ENCODE peak calls at places on chromosome 17, in ten cellular contexts. P, C, O, H, X, U, F, V, A and N are unnamed samples.

GRCh38 chr17:51536627-51537026 is 276.3 kb downstream of the UTP18 start:
- DNase-seq in P (no peak), C (no peak), O (no peak), H (no peak), X (no peak), U (no peak), F (no peak), V (no peak), A (no peak), N (no peak)

GRCh38 chr17:45282683-45283644 is 21.1 kb upstream of the SPATA32 start:
- DNase-seq in P (no peak), C (no peak), O (no peak), H (no peak), X (no peak), U (no peak), F (peak; percentile 89), V (peak; percentile 51), A (no peak), N (no peak)

GRCh38 chr17:42670199-42670924 is 6.4 kb downstream of the PLEKHH3 start:
- DNase-seq in P (no peak), C (peak; percentile 60), O (no peak), H (peak; percentile 71), X (peak; percentile 79), U (peak; percentile 89), F (no peak), V (no peak), A (no peak), N (no peak)

GRCh38 chr17:3980381-3980975 is 16.2 kb upstream of the ATP2A3 start:
- DNase-seq in P (no peak), C (no peak), O (no peak), H (no peak), X (no peak), U (no peak), F (no peak), V (no peak), A (no peak), N (no peak)

GRCh38 chr17:75406222-75406615 is 741 bp upstream of the GRB2 start:
- DNase-seq in P (no peak), C (no peak), O (no peak), H (no peak), X (peak; percentile 28), U (peak; percentile 25), F (no peak), V (no peak), A (no peak), N (no peak)

GRCh38 chr17:19021622-19022083 is 17.1 kb upstream of the FAM83G start:
- DNase-seq in P (no peak), C (no peak), O (no peak), H (peak; percentile 75), X (peak; percentile 25), U (no peak), F (no peak), V (no peak), A (no peak), N (no peak)

GRCh38 chr17:1474402-1475189 is 17.9 kb downstream of the MYO1C start:
- DNase-seq in P (no peak), C (no peak), O (no peak), H (no peak), X (no peak), U (peak; percentile 92), F (no peak), V (no peak), A (no peak), N (no peak)

GRCh38 chr17:53227514-53227913 is 595.2 kb upstream of the KIF2B start:
- DNase-seq in P (no peak), C (no peak), O (no peak), H (no peak), X (no peak), U (no peak), F (no peak), V (no peak), A (no peak), N (no peak)

DNA sequence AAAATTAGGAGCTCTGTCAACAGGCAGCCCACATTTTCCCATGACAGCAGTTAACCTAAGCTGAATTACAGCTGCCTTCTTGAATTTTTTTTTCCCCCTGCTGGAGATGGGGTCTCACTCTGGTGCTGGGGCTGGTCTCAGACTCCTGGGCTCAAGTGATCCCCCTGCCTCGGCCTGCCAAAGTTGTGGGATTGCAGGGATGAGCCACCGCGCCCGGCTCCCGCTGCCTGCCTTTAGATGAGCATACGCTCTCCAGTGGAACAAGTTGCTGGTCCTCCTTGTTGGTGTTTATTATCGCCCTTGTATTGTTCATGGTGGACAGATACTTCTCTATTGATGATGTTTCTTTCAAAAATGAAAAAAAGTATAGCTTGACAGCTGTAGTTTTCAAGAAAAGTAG is 15.6 kb downstream of the PAFAH1B1 start:
- DNase-seq in P (no peak), C (no peak), O (no peak), H (no peak), X (no peak), U (no peak), F (no peak), V (no peak), A (no peak), N (no peak)
- TF ChIP-seq CTCF in P (no peak), C (no peak), O (no peak), H (no peak), X (no peak), U (no peak), F (no peak), V (no peak), A (no peak), N (no peak)

GRCh38 chr17:69412336-69412735 is 2.2 kb upstream of the MAP2K6 start:
- DNase-seq in P (no peak), C (no peak), O (no peak), H (no peak), X (peak; percentile 80), U (no peak), F (no peak), V (no peak), A (no peak), N (no peak)

GRCh38 chr17:69414408-69415274 is at the start of gene MAP2K6:
- DNase-seq in P (peak; percentile 66), C (peak; percentile 87), O (peak; percentile 77), H (peak; percentile 85), X (peak; percentile 91), U (peak; percentile 79), F (peak; percentile 80), V (peak; percentile 85), A (peak; percentile 37), N (no peak)

GRCh38 chr17:69415431-69415830 is 934 bp downstream of the MAP2K6 start:
- DNase-seq in P (no peak), C (no peak), O (no peak), H (no peak), X (no peak), U (no peak), F (no peak), V (no peak), A (no peak), N (no peak)

GRCh38 chr17:69418535-69418934 is 4.0 kb downstream of the MAP2K6 start:
- DNase-seq in P (no peak), C (no peak), O (no peak), H (no peak), X (no peak), U (no peak), F (no peak), V (no peak), A (no peak), N (no peak)

DNA sequence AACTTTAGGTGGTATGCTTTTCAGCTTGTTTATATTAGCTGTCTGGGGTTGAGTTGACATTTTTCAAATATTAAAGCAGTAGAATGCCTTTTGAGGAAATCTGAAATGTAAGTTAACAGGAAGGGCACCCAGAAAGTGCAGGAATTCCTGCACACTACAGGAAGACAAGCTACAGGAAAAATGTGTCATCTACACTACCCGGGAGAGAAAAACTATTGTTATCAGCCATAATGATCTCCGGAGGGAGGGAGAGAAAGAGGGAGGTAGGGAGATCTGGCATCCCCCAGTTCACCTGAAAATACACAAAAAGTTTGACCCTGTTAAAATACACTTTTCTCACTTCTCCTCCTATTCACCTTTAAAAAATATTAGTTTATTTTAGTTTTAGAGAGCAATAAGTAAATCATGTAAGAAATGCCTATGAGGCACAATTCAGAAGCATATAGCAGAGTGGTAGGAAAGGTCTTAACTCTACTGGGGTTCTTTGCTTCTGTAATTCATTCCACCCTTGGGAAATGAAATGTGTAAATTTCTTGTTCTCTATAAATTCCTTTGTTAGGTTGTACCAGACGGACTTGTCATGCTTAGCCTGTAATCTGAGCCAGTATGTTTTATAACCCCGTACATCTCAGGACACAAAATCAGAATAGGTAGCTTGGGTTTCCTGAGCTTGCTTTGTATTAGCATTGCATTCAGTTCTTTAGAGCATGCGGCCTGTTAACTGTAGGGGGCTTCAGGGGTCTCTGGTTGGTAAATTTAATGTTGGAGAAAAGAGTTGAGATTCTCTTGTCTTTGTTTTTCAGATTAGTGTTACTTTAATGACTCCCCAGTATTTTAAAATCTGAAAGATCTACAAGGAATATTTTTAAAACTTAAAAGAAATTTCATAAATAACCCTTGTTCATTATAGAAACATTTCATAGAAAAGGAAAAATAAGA is 3.3 kb downstream of the MAP2K6 start:
- DNase-seq in P (no peak), C (no peak), O (no peak), H (no peak), X (peak; percentile 40), U (no peak), F (peak; percentile 14), V (no peak), A (no peak), N (no peak)
- TF ChIP-seq CTCF in P (no peak), C (no peak), O (peak; percentile 52), H (no peak), X (peak; percentile 39), U (no peak), F (no peak), V (no peak), A (no peak), N (no peak)

DNA sequence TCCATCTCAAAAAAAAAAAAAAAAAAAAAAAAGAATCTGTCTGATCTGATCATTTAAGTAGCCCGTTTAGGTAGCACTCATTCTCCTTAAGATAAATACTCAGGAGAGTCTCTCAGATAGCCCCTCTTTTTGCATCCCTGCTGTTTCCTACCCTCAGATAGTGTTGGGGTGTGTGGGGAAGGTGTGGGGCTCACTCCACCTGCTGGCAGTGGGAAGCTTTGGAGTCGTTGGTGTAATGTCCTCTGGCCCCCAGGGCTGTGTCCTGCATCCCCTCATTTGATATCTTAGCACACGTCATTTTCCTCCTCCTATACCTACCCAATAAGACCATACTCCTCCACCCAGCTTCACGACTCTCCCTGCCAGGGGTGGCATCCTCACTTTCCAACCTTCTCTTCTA is 20.5 kb upstream of the MYH10 start:
- DNase-seq in P (no peak), C (no peak), O (no peak), H (no peak), X (no peak), U (no peak), F (no peak), V (no peak), A (no peak), N (no peak)
- TF ChIP-seq CTCF in P (no peak), C (no peak), O (no peak), H (no peak), X (no peak), U (peak; percentile 15), F (no peak), V (peak; percentile 28), A (no peak), N (no peak)

GRCh38 chr17:63939401-63939800 is 7.3 kb upstream of the CD79B start:
- DNase-seq in P (no peak), C (no peak), O (no peak), H (no peak), X (no peak), U (no peak), F (no peak), V (no peak), A (no peak), N (no peak)

GRCh38 chr17:63937920-63938319 is 5.8 kb upstream of the CD79B start:
- DNase-seq in P (no peak), C (no peak), O (no peak), H (no peak), X (no peak), U (no peak), F (no peak), V (no peak), A (no peak), N (no peak)

GRCh38 chr17:63939884-63940283 is 7.8 kb upstream of the CD79B start:
- DNase-seq in P (no peak), C (no peak), O (no peak), H (no peak), X (no peak), U (no peak), F (no peak), V (no peak), A (no peak), N (no peak)

GRCh38 chr17:63934391-63935112 is 2.4 kb upstream of the CD79B start:
- DNase-seq in P (no peak), C (no peak), O (no peak), H (no peak), X (no peak), U (no peak), F (no peak), V (no peak), A (no peak), N (no peak)

DNA sequence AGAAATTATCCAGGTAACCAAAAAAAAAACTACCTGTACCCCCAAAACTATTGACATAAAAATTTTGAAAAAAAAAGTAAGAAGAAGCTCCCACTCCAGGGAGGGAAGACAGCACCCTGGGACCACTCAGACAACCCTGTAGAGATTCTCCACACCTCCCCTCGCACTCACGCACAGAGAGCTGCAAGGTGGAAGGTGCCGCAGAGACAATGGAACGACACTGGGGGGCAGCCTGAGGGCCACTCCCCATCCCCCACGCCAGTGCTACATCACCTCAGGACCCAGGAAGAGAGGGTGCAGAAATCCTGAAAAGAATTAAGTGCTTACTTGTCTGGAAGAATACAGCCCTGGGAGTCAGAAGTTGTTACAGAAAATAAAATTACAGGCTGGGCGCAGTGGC is 5.2 kb upstream of the CD79B start:
- DNase-seq in P (no peak), C (no peak), O (no peak), H (no peak), X (no peak), U (no peak), F (no peak), V (no peak), A (no peak), N (no peak)
- TF ChIP-seq CTCF in P (no peak), C (no peak), O (no peak), H (no peak), X (no peak), U (no peak), F (no peak), V (no peak), A (no peak), N (no peak)